ENCODE peak calls at places on chromosomes 13 and 19, in eight cellular contexts. One of them, this sample, is unnamed. For H3K4me1, the result is how much of the 10 kb centered on the place peaks cover.

GRCh38 chr19:49114630-49115363 is 627 bp downstream of the LIN7B start:
- DNase-seq in uterus: peak
- DNase-seq in tibial nerve: peak
- DNase-seq in esophagus muscularis mucosa: no peak
- DNase-seq in stomach: peak
- DNase-seq in endothelial cell of umbilical vein: peak
- DNase-seq in K562: peak
- DNase-seq in gastrocnemius medialis: no peak
- DNase-seq in this sample: peak

GRCh38 chr19:16369306-16369663 is 44.7 kb downstream of the KLF2 start:
- DNase-seq in stomach: no peak
- DNase-seq in uterus: no peak
- DNase-seq in gastrocnemius medialis: no peak
- DNase-seq in tibial nerve: no peak
- DNase-seq in endothelial cell of umbilical vein: no peak
- DNase-seq in esophagus muscularis mucosa: no peak
- DNase-seq in K562: no peak
- DNase-seq in this sample: no peak

GRCh38 chr19:55459950-55460657 is 1.3 kb downstream of the ISOC2 start:
- DNase-seq in esophagus muscularis mucosa: no peak
- DNase-seq in stomach: no peak
- DNase-seq in endothelial cell of umbilical vein: peak
- DNase-seq in gastrocnemius medialis: no peak
- DNase-seq in uterus: no peak
- DNase-seq in tibial nerve: no peak
- DNase-seq in K562: peak
- DNase-seq in this sample: no peak

GRCh38 chr13:39167018-39167417 is 128.8 kb downstream of the NHLRC3 start:
- DNase-seq in endothelial cell of umbilical vein: no peak
- DNase-seq in uterus: no peak
- DNase-seq in stomach: no peak
- DNase-seq in gastrocnemius medialis: no peak
- DNase-seq in esophagus muscularis mucosa: no peak
- DNase-seq in tibial nerve: no peak
- DNase-seq in K562: no peak
- DNase-seq in this sample: no peak

GRCh38 chr19:38210458-38210987 is 13.5 kb downstream of the DPF1 start:
- DNase-seq in esophagus muscularis mucosa: no peak
- DNase-seq in endothelial cell of umbilical vein: no peak
- DNase-seq in stomach: no peak
- DNase-seq in uterus: peak
- DNase-seq in tibial nerve: no peak
- DNase-seq in gastrocnemius medialis: peak
- DNase-seq in K562: no peak
- DNase-seq in this sample: peak

GRCh38 chr19:55119053-55119452 is 1.6 kb upstream of the PPP1R12C start:
- DNase-seq in tibial nerve: no peak
- DNase-seq in endothelial cell of umbilical vein: no peak
- DNase-seq in gastrocnemius medialis: no peak
- DNase-seq in K562: no peak
- DNase-seq in esophagus muscularis mucosa: no peak
- DNase-seq in stomach: no peak
- DNase-seq in uterus: no peak
- DNase-seq in this sample: no peak

GRCh38 chr13:52118095-52118494 is 10.8 kb downstream of the NEK5 start:
- DNase-seq in esophagus muscularis mucosa: no peak
- DNase-seq in stomach: no peak
- DNase-seq in tibial nerve: no peak
- DNase-seq in gastrocnemius medialis: no peak
- DNase-seq in endothelial cell of umbilical vein: no peak
- DNase-seq in K562: peak
- DNase-seq in uterus: no peak
- DNase-seq in this sample: no peak

GRCh38 chr13:52599853-52600603 is 42.2 kb upstream of the HNRNPA1L2 start:
- DNase-seq in uterus: peak
- DNase-seq in gastrocnemius medialis: no peak
- DNase-seq in K562: no peak
- DNase-seq in stomach: no peak
- DNase-seq in endothelial cell of umbilical vein: peak
- DNase-seq in esophagus muscularis mucosa: no peak
- DNase-seq in tibial nerve: no peak
- DNase-seq in this sample: peak

GRCh38 chr13:19519049-19519448 is 42.3 kb downstream of the TPTE2 start:
- DNase-seq in endothelial cell of umbilical vein: no peak
- DNase-seq in esophagus muscularis mucosa: no peak
- DNase-seq in K562: no peak
- DNase-seq in stomach: no peak
- DNase-seq in gastrocnemius medialis: no peak
- DNase-seq in tibial nerve: no peak
- DNase-seq in uterus: no peak
- DNase-seq in this sample: no peak

DNA sequence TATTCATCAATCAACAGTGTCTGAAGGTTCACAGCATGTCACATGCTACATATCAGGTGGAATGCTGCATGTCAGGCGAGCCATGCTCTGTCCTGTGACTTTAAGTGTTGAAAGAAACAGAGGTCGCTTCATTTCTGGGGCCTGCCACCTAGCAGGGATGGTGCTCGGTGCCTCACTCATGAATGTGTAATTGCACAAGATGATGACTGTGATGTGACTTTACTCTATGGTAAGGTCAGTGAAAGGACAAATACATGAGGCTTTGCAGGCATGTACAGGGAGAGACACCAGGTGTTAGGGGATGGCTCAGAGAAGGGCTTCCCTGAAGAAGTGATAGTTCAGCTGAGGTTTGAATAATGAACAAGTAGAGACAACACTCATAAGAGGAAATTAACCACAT is 66.7 kb downstream of the FRY start:
- DNase-seq in esophagus muscularis mucosa: no peak
- DNase-seq in gastrocnemius medialis: no peak
- DNase-seq in tibial nerve: no peak
- DNase-seq in stomach: no peak
- DNase-seq in endothelial cell of umbilical vein: no peak
- DNase-seq in K562: no peak
- DNase-seq in uterus: no peak
- DNase-seq in this sample: no peak
- TF ChIP-seq POLR2A in esophagus muscularis mucosa: no peak
- TF ChIP-seq POLR2A in gastrocnemius medialis: no peak
- TF ChIP-seq POLR2A in tibial nerve: no peak
- TF ChIP-seq POLR2A in stomach: no peak
- TF ChIP-seq POLR2A in endothelial cell of umbilical vein: no peak
- TF ChIP-seq POLR2A in K562: no peak
- TF ChIP-seq POLR2A in uterus: no peak
- TF ChIP-seq POLR2A in this sample: no peak

GRCh38 chr19:18800636-18801035 is 9.5 kb upstream of the COMP start:
- DNase-seq in K562: no peak
- DNase-seq in stomach: no peak
- DNase-seq in esophagus muscularis mucosa: no peak
- DNase-seq in uterus: no peak
- DNase-seq in tibial nerve: no peak
- DNase-seq in endothelial cell of umbilical vein: no peak
- DNase-seq in gastrocnemius medialis: no peak
- DNase-seq in this sample: no peak

GRCh38 chr19:18803550-18804138 is 12.5 kb upstream of the COMP start:
- DNase-seq in esophagus muscularis mucosa: no peak
- DNase-seq in gastrocnemius medialis: no peak
- DNase-seq in stomach: no peak
- DNase-seq in uterus: no peak
- DNase-seq in endothelial cell of umbilical vein: no peak
- DNase-seq in tibial nerve: no peak
- DNase-seq in K562: no peak
- DNase-seq in this sample: no peak

GRCh38 chr19:18804139-18804601 is 13.1 kb upstream of the COMP start:
- DNase-seq in gastrocnemius medialis: no peak
- DNase-seq in esophagus muscularis mucosa: no peak
- DNase-seq in tibial nerve: no peak
- DNase-seq in endothelial cell of umbilical vein: no peak
- DNase-seq in stomach: no peak
- DNase-seq in K562: no peak
- DNase-seq in uterus: no peak
- DNase-seq in this sample: no peak

GRCh38 chr19:18800079-18800478 is 9.0 kb upstream of the COMP start:
- DNase-seq in tibial nerve: no peak
- DNase-seq in esophagus muscularis mucosa: no peak
- DNase-seq in endothelial cell of umbilical vein: no peak
- DNase-seq in stomach: no peak
- DNase-seq in gastrocnemius medialis: no peak
- DNase-seq in uterus: no peak
- DNase-seq in K562: no peak
- DNase-seq in this sample: no peak

GRCh38 chr19:18802354-18802753 is 11.2 kb upstream of the COMP start:
- DNase-seq in tibial nerve: no peak
- DNase-seq in esophagus muscularis mucosa: no peak
- DNase-seq in endothelial cell of umbilical vein: no peak
- DNase-seq in gastrocnemius medialis: no peak
- DNase-seq in K562: peak
- DNase-seq in uterus: no peak
- DNase-seq in stomach: no peak
- DNase-seq in this sample: no peak
- H3K4me1 ChIP-seq in tibial nerve: under half
- H3K4me1 ChIP-seq in esophagus muscularis mucosa: under half
- H3K4me1 ChIP-seq in endothelial cell of umbilical vein: under half
- H3K4me1 ChIP-seq in gastrocnemius medialis: under half
- H3K4me1 ChIP-seq in K562: under half
- H3K4me1 ChIP-seq in uterus: under half
- H3K4me1 ChIP-seq in stomach: under half
- H3K4me1 ChIP-seq in this sample: under half

DNA sequence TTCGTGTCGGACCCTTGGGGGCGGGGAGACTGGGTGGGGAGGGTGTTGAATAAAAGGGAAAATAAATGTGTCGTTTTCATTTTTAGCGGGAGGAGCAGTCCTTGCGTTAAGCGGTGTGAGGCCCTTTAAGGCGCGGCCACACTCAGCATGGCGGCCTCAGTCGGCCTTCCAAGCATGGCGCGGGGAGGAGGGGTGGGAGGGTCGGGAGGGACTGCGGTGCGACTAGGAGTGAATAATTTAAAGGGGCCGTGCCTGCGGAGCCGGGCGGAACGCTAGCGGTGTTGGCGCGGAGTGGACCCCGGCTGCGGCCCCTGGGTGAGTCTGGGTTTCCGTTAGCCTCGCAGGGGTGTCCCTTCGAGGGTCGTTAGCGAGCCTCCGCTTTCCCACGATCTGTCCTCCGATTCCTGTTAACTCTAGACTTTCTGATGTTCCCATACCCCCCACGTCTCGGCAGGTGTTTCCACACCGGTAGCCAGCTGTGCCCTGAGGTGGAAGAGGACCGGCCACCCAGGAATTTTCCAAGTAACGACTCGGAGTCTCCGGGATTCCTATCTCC is 1.5 kb upstream of the PNPLA6 start:
- DNase-seq in esophagus muscularis mucosa: peak
- DNase-seq in endothelial cell of umbilical vein: peak
- DNase-seq in K562: peak
- DNase-seq in tibial nerve: peak
- DNase-seq in uterus: peak
- DNase-seq in stomach: peak
- DNase-seq in gastrocnemius medialis: peak
- DNase-seq in this sample: peak
- TF ChIP-seq POLR2A in esophagus muscularis mucosa: peak
- TF ChIP-seq POLR2A in endothelial cell of umbilical vein: peak
- TF ChIP-seq POLR2A in K562: no peak
- TF ChIP-seq POLR2A in tibial nerve: peak
- TF ChIP-seq POLR2A in uterus: peak
- TF ChIP-seq POLR2A in stomach: no peak
- TF ChIP-seq POLR2A in gastrocnemius medialis: peak
- TF ChIP-seq POLR2A in this sample: peak

GRCh38 chr19:28292822-28293500 is 920.0 kb downstream of the UQCRFS1 start:
- DNase-seq in tibial nerve: no peak
- DNase-seq in uterus: no peak
- DNase-seq in K562: no peak
- DNase-seq in esophagus muscularis mucosa: peak
- DNase-seq in endothelial cell of umbilical vein: peak
- DNase-seq in stomach: no peak
- DNase-seq in gastrocnemius medialis: no peak
- DNase-seq in this sample: no peak
- H3K4me1 ChIP-seq in tibial nerve: under half
- H3K4me1 ChIP-seq in uterus: under half
- H3K4me1 ChIP-seq in K562: under half
- H3K4me1 ChIP-seq in esophagus muscularis mucosa: under half
- H3K4me1 ChIP-seq in endothelial cell of umbilical vein: under half
- H3K4me1 ChIP-seq in stomach: under half
- H3K4me1 ChIP-seq in gastrocnemius medialis: under half
- H3K4me1 ChIP-seq in this sample: under half

GRCh38 chr19:46719629-46720515 is 3.0 kb upstream of the PRKD2 start:
- DNase-seq in uterus: no peak
- DNase-seq in tibial nerve: no peak
- DNase-seq in endothelial cell of umbilical vein: no peak
- DNase-seq in gastrocnemius medialis: no peak
- DNase-seq in esophagus muscularis mucosa: no peak
- DNase-seq in K562: no peak
- DNase-seq in stomach: no peak
- DNase-seq in this sample: no peak

GRCh38 chr19:46720516-46721239 is 3.8 kb upstream of the PRKD2 start:
- DNase-seq in uterus: no peak
- DNase-seq in tibial nerve: no peak
- DNase-seq in endothelial cell of umbilical vein: no peak
- DNase-seq in gastrocnemius medialis: no peak
- DNase-seq in esophagus muscularis mucosa: no peak
- DNase-seq in K562: no peak
- DNase-seq in stomach: no peak
- DNase-seq in this sample: no peak

GRCh38 chr19:46717716-46718143 is 816 bp upstream of the PRKD2 start:
- DNase-seq in tibial nerve: no peak
- DNase-seq in endothelial cell of umbilical vein: no peak
- DNase-seq in uterus: no peak
- DNase-seq in esophagus muscularis mucosa: no peak
- DNase-seq in K562: no peak
- DNase-seq in stomach: no peak
- DNase-seq in gastrocnemius medialis: no peak
- DNase-seq in this sample: no peak

GRCh38 chr19:46718157-46718933 is 1.4 kb upstream of the PRKD2 start:
- DNase-seq in endothelial cell of umbilical vein: no peak
- DNase-seq in tibial nerve: no peak
- DNase-seq in stomach: peak
- DNase-seq in gastrocnemius medialis: no peak
- DNase-seq in uterus: no peak
- DNase-seq in esophagus muscularis mucosa: no peak
- DNase-seq in K562: peak
- DNase-seq in this sample: no peak

DNA sequence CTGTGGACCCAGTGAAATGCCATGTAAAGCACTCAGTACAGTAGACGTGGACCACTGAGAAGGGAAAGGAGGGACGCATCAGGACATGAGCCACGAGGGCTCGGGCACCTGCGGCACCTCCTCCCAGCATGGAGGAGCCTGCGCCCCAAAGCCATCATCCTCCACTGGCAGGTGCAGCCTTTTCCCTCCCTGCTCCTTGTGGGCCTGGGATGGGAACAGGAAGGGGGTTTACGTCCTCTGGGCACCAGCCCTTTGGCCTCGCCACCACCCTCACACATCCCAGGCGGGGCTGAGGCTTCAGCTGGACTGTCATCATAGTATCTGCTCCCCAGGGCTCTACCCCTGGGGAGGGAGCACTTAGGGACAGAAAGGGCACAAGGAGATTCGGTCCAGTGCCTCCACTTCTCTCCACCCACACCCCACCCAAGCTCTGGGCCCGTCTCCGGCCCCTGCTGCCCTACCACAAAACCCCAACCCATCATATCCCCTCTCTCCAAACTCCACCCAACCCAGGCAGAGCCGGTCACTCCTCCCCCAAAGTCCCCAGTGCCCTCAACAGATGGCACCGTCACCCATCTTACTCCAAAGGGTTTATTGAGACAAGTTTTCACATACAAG is 2.1 kb upstream of the PRKD2 start:
- DNase-seq in stomach: no peak
- DNase-seq in uterus: no peak
- DNase-seq in tibial nerve: no peak
- DNase-seq in endothelial cell of umbilical vein: no peak
- DNase-seq in gastrocnemius medialis: no peak
- DNase-seq in K562: no peak
- DNase-seq in esophagus muscularis mucosa: no peak
- DNase-seq in this sample: peak
- TF ChIP-seq POLR2A in stomach: no peak
- TF ChIP-seq POLR2A in uterus: no peak
- TF ChIP-seq POLR2A in tibial nerve: no peak
- TF ChIP-seq POLR2A in endothelial cell of umbilical vein: no peak
- TF ChIP-seq POLR2A in gastrocnemius medialis: no peak
- TF ChIP-seq POLR2A in K562: no peak
- TF ChIP-seq POLR2A in esophagus muscularis mucosa: no peak
- TF ChIP-seq POLR2A in this sample: no peak